ENCODE peak calls at places on chromosome 11, in eight cellular contexts. L is fibroblast of the aortic adventitia; A is kidney tubule cell; K is NCI-H1436; U is GM04504; T is type B pancreatic cell; J is activated T-cell treated with anti-CD3 and anti-CD28 coated beads, Interleukin-2, amount 50 U/mL, for 72 hours; B is WTC11. Z is an unnamed sample.

GRCh38 chr11:11476971-11477645 is 124.1 kb upstream of the CSNK2A3 start:
- DNase-seq in A (no peak), K (no peak), T (no peak), L (no peak), U (no peak), B (no peak), J (no peak), Z (no peak)

GRCh38 chr11:3222941-3223905 is 4.6 kb upstream of the MRGPRG start:
- DNase-seq in U (no peak), B (no peak), J (no peak), A (no peak), L (no peak), T (no peak), K (no peak), Z (no peak)

GRCh38 chr11:75090778-75091177 is 5.9 kb downstream of the OR2AT4 start:
- DNase-seq in J (no peak), U (no peak), T (no peak), L (no peak), B (no peak), A (no peak), K (no peak), Z (no peak)

GRCh38 chr11:26651916-26652315 is 69.9 kb downstream of the SLC5A12 start:
- DNase-seq in T (no peak), A (no peak), J (no peak), U (no peak), K (no peak), B (no peak), L (no peak), Z (no peak)

GRCh38 chr11:72970557-72971118 is 156.4 kb downstream of the ATG16L2 start:
- DNase-seq in J (peak; percentile 8), U (no peak), L (no peak), K (no peak), B (no peak), T (no peak), A (no peak), Z (no peak)

GRCh38 chr11:110979696-110980095 is 265.8 kb upstream of the POU2AF2 start:
- DNase-seq in A (peak; percentile 62), L (peak; percentile 52), U (no peak), K (no peak), J (no peak), T (no peak), B (no peak), Z (no peak)

GRCh38 chr11:80297808-80298460 is 857.1 kb upstream of the TENM4 start:
- DNase-seq in A (peak; percentile 90), J (no peak), T (no peak), K (no peak), L (no peak), B (no peak), U (no peak), Z (no peak)

GRCh38 chr11:7548659-7549283 is 35.0 kb downstream of the PPFIBP2 start:
- DNase-seq in L (no peak), U (no peak), B (peak; percentile 84), T (no peak), A (peak; percentile 6), K (no peak), J (peak; percentile 15), Z (no peak)

GRCh38 chr11:1351278-1351937 is 38.3 kb upstream of the BRSK2 start:
- DNase-seq in U (no peak), K (no peak), A (peak; percentile 71), B (no peak), L (no peak), T (no peak), J (no peak), Z (peak; percentile 14)